ENCODE peak calls at places on chromosomes 1 and 21, in eight cellular contexts. One of them, this sample, is unnamed.

GRCh38 chr1:31904339-31905092 is 33.7 kb downstream of the PTP4A2 start:
- DNase-seq in endothelial cell of umbilical vein: no peak
- DNase-seq in fibroblast of pulmonary artery: peak; percentile 30
- DNase-seq in OCI-LY7: no peak
- DNase-seq in colonic mucosa: no peak
- DNase-seq in spleen: peak; percentile 80
- DNase-seq in GM23338: no peak
- DNase-seq in kidney: no peak
- DNase-seq in this sample: no peak

GRCh38 chr1:235858784-235859183 is 7.9 kb downstream of the LYST start:
- DNase-seq in kidney: no peak
- DNase-seq in fibroblast of pulmonary artery: no peak
- DNase-seq in OCI-LY7: no peak
- DNase-seq in endothelial cell of umbilical vein: no peak
- DNase-seq in spleen: no peak
- DNase-seq in colonic mucosa: no peak
- DNase-seq in GM23338: no peak
- DNase-seq in this sample: no peak

GRCh38 chr1:155208406-155208655 is 164 bp upstream of the MTX1 start:
- DNase-seq in OCI-LY7: no peak
- DNase-seq in GM23338: no peak
- DNase-seq in colonic mucosa: no peak
- DNase-seq in endothelial cell of umbilical vein: no peak
- DNase-seq in kidney: no peak
- DNase-seq in spleen: no peak
- DNase-seq in fibroblast of pulmonary artery: no peak
- DNase-seq in this sample: no peak

GRCh38 chr1:179953974-179954493 is 576 bp upstream of the CEP350 start:
- DNase-seq in kidney: no peak
- DNase-seq in endothelial cell of umbilical vein: no peak
- DNase-seq in OCI-LY7: peak; percentile 71
- DNase-seq in spleen: no peak
- DNase-seq in colonic mucosa: no peak
- DNase-seq in fibroblast of pulmonary artery: peak; percentile 65
- DNase-seq in GM23338: peak; percentile 35
- DNase-seq in this sample: no peak

GRCh38 chr1:43414634-43415223 is 25.0 kb downstream of the SZT2 start:
- DNase-seq in OCI-LY7: peak; percentile 72
- DNase-seq in kidney: no peak
- DNase-seq in endothelial cell of umbilical vein: peak; percentile 81
- DNase-seq in fibroblast of pulmonary artery: peak; percentile 66
- DNase-seq in colonic mucosa: peak; percentile 71
- DNase-seq in GM23338: peak; percentile 91
- DNase-seq in spleen: no peak
- DNase-seq in this sample: no peak

GRCh38 chr1:41152622-41153044 is 89.5 kb downstream of the SCMH1 start:
- DNase-seq in endothelial cell of umbilical vein: no peak
- DNase-seq in spleen: no peak
- DNase-seq in fibroblast of pulmonary artery: peak; percentile 85
- DNase-seq in kidney: no peak
- DNase-seq in OCI-LY7: no peak
- DNase-seq in GM23338: no peak
- DNase-seq in colonic mucosa: no peak
- DNase-seq in this sample: no peak

GRCh38 chr1:241518447-241519307 is 878 bp downstream of the FH start:
- DNase-seq in fibroblast of pulmonary artery: peak; percentile 23
- DNase-seq in spleen: no peak
- DNase-seq in colonic mucosa: peak; percentile 27
- DNase-seq in GM23338: no peak
- DNase-seq in OCI-LY7: peak; percentile 51
- DNase-seq in kidney: no peak
- DNase-seq in endothelial cell of umbilical vein: peak; percentile 47
- DNase-seq in this sample: no peak

GRCh38 chr21:29718081-29718815 is 221.5 kb downstream of the GRIK1 start:
- DNase-seq in kidney: no peak
- DNase-seq in spleen: no peak
- DNase-seq in fibroblast of pulmonary artery: peak; percentile 47
- DNase-seq in endothelial cell of umbilical vein: no peak
- DNase-seq in OCI-LY7: no peak
- DNase-seq in colonic mucosa: no peak
- DNase-seq in GM23338: no peak
- DNase-seq in this sample: no peak

GRCh38 chr1:106613861-106614260 is 442.6 kb upstream of the PRMT6 start:
- DNase-seq in kidney: no peak
- DNase-seq in OCI-LY7: no peak
- DNase-seq in fibroblast of pulmonary artery: no peak
- DNase-seq in GM23338: peak; percentile 4
- DNase-seq in colonic mucosa: no peak
- DNase-seq in endothelial cell of umbilical vein: no peak
- DNase-seq in spleen: no peak
- DNase-seq in this sample: no peak

GRCh38 chr1:84687703-84688460 is 2.4 kb downstream of the SSX2IP start:
- DNase-seq in OCI-LY7: peak; percentile 19
- DNase-seq in GM23338: no peak
- DNase-seq in endothelial cell of umbilical vein: no peak
- DNase-seq in colonic mucosa: no peak
- DNase-seq in kidney: no peak
- DNase-seq in spleen: no peak
- DNase-seq in fibroblast of pulmonary artery: no peak
- DNase-seq in this sample: no peak

GRCh38 chr1:153360592-153360991 is 2.9 kb downstream of the S100A9 start:
- DNase-seq in OCI-LY7: no peak
- DNase-seq in colonic mucosa: no peak
- DNase-seq in endothelial cell of umbilical vein: no peak
- DNase-seq in fibroblast of pulmonary artery: no peak
- DNase-seq in GM23338: no peak
- DNase-seq in kidney: no peak
- DNase-seq in spleen: peak; percentile 79
- DNase-seq in this sample: no peak

GRCh38 chr1:153364181-153364580 is 6.5 kb downstream of the S100A9 start:
- DNase-seq in GM23338: no peak
- DNase-seq in kidney: no peak
- DNase-seq in endothelial cell of umbilical vein: no peak
- DNase-seq in OCI-LY7: no peak
- DNase-seq in fibroblast of pulmonary artery: no peak
- DNase-seq in colonic mucosa: peak; percentile 9
- DNase-seq in spleen: no peak
- DNase-seq in this sample: no peak

GRCh38 chr1:153363641-153364040 is 6.0 kb downstream of the S100A9 start:
- DNase-seq in kidney: no peak
- DNase-seq in GM23338: no peak
- DNase-seq in spleen: peak; percentile 36
- DNase-seq in fibroblast of pulmonary artery: no peak
- DNase-seq in colonic mucosa: peak; percentile 10
- DNase-seq in OCI-LY7: no peak
- DNase-seq in endothelial cell of umbilical vein: no peak
- DNase-seq in this sample: no peak

GRCh38 chr1:153361129-153362109 is 3.8 kb downstream of the S100A9 start:
- DNase-seq in kidney: no peak
- DNase-seq in colonic mucosa: no peak
- DNase-seq in spleen: no peak
- DNase-seq in fibroblast of pulmonary artery: no peak
- DNase-seq in OCI-LY7: no peak
- DNase-seq in endothelial cell of umbilical vein: no peak
- DNase-seq in GM23338: no peak
- DNase-seq in this sample: no peak

GRCh38 chr1:153362187-153362586 is 4.5 kb downstream of the S100A9 start:
- DNase-seq in kidney: no peak
- DNase-seq in OCI-LY7: no peak
- DNase-seq in colonic mucosa: no peak
- DNase-seq in spleen: no peak
- DNase-seq in fibroblast of pulmonary artery: no peak
- DNase-seq in GM23338: no peak
- DNase-seq in endothelial cell of umbilical vein: no peak
- DNase-seq in this sample: no peak
- H3K4me3 ChIP-seq in kidney: no peak overlapping the region
- H3K4me3 ChIP-seq in OCI-LY7: no peak overlapping the region
- H3K4me3 ChIP-seq in colonic mucosa: no peak overlapping the region
- H3K4me3 ChIP-seq in spleen: no peak overlapping the region
- H3K4me3 ChIP-seq in fibroblast of pulmonary artery: no peak overlapping the region
- H3K4me3 ChIP-seq in GM23338: no peak overlapping the region
- H3K4me3 ChIP-seq in endothelial cell of umbilical vein: no peak overlapping the region
- H3K4me3 ChIP-seq in this sample: no peak overlapping the region

GRCh38 chr1:77683142-77683835 is 831 bp upstream of the ZZZ3 start:
- DNase-seq in spleen: peak; percentile 99
- DNase-seq in endothelial cell of umbilical vein: peak; percentile 92
- DNase-seq in fibroblast of pulmonary artery: peak; percentile 90
- DNase-seq in OCI-LY7: peak; percentile 95
- DNase-seq in colonic mucosa: peak; percentile 91
- DNase-seq in kidney: peak; percentile 99
- DNase-seq in GM23338: peak; percentile 92
- DNase-seq in this sample: peak; percentile 67

GRCh38 chr1:77686784-77687518 is 4.5 kb upstream of the ZZZ3 start:
- DNase-seq in GM23338: peak; percentile 85
- DNase-seq in kidney: peak; percentile 70
- DNase-seq in spleen: peak; percentile 75
- DNase-seq in fibroblast of pulmonary artery: no peak
- DNase-seq in endothelial cell of umbilical vein: no peak
- DNase-seq in colonic mucosa: no peak
- DNase-seq in OCI-LY7: no peak
- DNase-seq in this sample: no peak

GRCh38 chr1:77683836-77684148 is 1.3 kb upstream of the ZZZ3 start:
- DNase-seq in spleen: no peak
- DNase-seq in colonic mucosa: no peak
- DNase-seq in kidney: no peak
- DNase-seq in fibroblast of pulmonary artery: no peak
- DNase-seq in GM23338: no peak
- DNase-seq in OCI-LY7: no peak
- DNase-seq in endothelial cell of umbilical vein: no peak
- DNase-seq in this sample: no peak

GRCh38 chr1:77688939-77689338 is 6.5 kb upstream of the ZZZ3 start:
- DNase-seq in GM23338: no peak
- DNase-seq in colonic mucosa: no peak
- DNase-seq in endothelial cell of umbilical vein: no peak
- DNase-seq in kidney: no peak
- DNase-seq in OCI-LY7: no peak
- DNase-seq in spleen: no peak
- DNase-seq in fibroblast of pulmonary artery: no peak
- DNase-seq in this sample: no peak

GRCh38 chr1:77687519-77687906 is 5.1 kb upstream of the ZZZ3 start:
- DNase-seq in endothelial cell of umbilical vein: no peak
- DNase-seq in fibroblast of pulmonary artery: peak; percentile 18
- DNase-seq in spleen: peak; percentile 74
- DNase-seq in colonic mucosa: peak; percentile 42
- DNase-seq in kidney: peak; percentile 77
- DNase-seq in GM23338: peak; percentile 91
- DNase-seq in OCI-LY7: peak; percentile 43
- DNase-seq in this sample: no peak
- TF ChIP-seq CTCF in endothelial cell of umbilical vein: peak; percentile 33
- TF ChIP-seq CTCF in fibroblast of pulmonary artery: peak; percentile 13
- TF ChIP-seq CTCF in spleen: no peak
- TF ChIP-seq CTCF in colonic mucosa: no peak
- TF ChIP-seq CTCF in kidney: no peak
- TF ChIP-seq CTCF in GM23338: peak; percentile 55
- TF ChIP-seq CTCF in OCI-LY7: peak; percentile 61
- TF ChIP-seq CTCF in this sample: peak; percentile 24

GRCh38 chr1:204343850-204344249 is 15.9 kb downstream of the PLEKHA6 start:
- DNase-seq in spleen: no peak
- DNase-seq in fibroblast of pulmonary artery: no peak
- DNase-seq in OCI-LY7: no peak
- DNase-seq in colonic mucosa: no peak
- DNase-seq in endothelial cell of umbilical vein: no peak
- DNase-seq in GM23338: no peak
- DNase-seq in kidney: no peak
- DNase-seq in this sample: no peak

GRCh38 chr1:204345941-204346678 is 13.6 kb downstream of the PLEKHA6 start:
- DNase-seq in endothelial cell of umbilical vein: no peak
- DNase-seq in GM23338: no peak
- DNase-seq in colonic mucosa: no peak
- DNase-seq in fibroblast of pulmonary artery: no peak
- DNase-seq in kidney: no peak
- DNase-seq in OCI-LY7: no peak
- DNase-seq in spleen: no peak
- DNase-seq in this sample: no peak

GRCh38 chr1:204343247-204343646 is 16.5 kb downstream of the PLEKHA6 start:
- DNase-seq in endothelial cell of umbilical vein: no peak
- DNase-seq in OCI-LY7: no peak
- DNase-seq in spleen: no peak
- DNase-seq in GM23338: no peak
- DNase-seq in fibroblast of pulmonary artery: no peak
- DNase-seq in kidney: no peak
- DNase-seq in colonic mucosa: no peak
- DNase-seq in this sample: no peak

GRCh38 chr1:204344665-204345064 is 15.1 kb downstream of the PLEKHA6 start:
- DNase-seq in endothelial cell of umbilical vein: no peak
- DNase-seq in colonic mucosa: no peak
- DNase-seq in spleen: peak; percentile 16
- DNase-seq in kidney: no peak
- DNase-seq in OCI-LY7: no peak
- DNase-seq in GM23338: no peak
- DNase-seq in fibroblast of pulmonary artery: peak; percentile 24
- DNase-seq in this sample: no peak

DNA sequence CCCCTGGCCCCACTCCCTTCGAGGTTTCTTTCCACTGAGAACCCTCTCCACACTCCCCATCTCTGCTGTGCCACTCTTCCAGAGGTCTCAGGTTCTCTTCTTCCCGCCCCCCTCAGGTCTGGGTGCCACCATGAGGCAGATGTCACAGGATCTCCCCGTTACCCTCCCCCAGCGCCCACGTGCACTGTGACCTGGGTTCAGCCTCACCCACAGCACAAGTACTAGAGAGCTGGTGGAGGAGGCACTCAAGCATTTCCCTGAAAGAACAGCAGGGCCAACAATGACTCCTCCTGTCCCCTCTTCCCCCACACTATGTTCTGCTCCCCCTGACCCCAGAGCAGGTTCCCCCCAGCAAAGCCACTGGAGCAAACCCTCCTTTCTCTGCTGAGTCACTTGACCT is 14.3 kb downstream of the PLEKHA6 start:
- DNase-seq in colonic mucosa: no peak
- DNase-seq in GM23338: no peak
- DNase-seq in endothelial cell of umbilical vein: no peak
- DNase-seq in fibroblast of pulmonary artery: no peak
- DNase-seq in OCI-LY7: no peak
- DNase-seq in kidney: no peak
- DNase-seq in spleen: peak; percentile 52
- DNase-seq in this sample: no peak
- H3K4me3 ChIP-seq in colonic mucosa: no peak overlapping the region
- H3K4me3 ChIP-seq in GM23338: no peak overlapping the region
- H3K4me3 ChIP-seq in endothelial cell of umbilical vein: no peak overlapping the region
- H3K4me3 ChIP-seq in fibroblast of pulmonary artery: no peak overlapping the region
- H3K4me3 ChIP-seq in OCI-LY7: no peak overlapping the region
- H3K4me3 ChIP-seq in kidney: no peak overlapping the region
- H3K4me3 ChIP-seq in spleen: no peak overlapping the region
- H3K4me3 ChIP-seq in this sample: no peak overlapping the region

DNA sequence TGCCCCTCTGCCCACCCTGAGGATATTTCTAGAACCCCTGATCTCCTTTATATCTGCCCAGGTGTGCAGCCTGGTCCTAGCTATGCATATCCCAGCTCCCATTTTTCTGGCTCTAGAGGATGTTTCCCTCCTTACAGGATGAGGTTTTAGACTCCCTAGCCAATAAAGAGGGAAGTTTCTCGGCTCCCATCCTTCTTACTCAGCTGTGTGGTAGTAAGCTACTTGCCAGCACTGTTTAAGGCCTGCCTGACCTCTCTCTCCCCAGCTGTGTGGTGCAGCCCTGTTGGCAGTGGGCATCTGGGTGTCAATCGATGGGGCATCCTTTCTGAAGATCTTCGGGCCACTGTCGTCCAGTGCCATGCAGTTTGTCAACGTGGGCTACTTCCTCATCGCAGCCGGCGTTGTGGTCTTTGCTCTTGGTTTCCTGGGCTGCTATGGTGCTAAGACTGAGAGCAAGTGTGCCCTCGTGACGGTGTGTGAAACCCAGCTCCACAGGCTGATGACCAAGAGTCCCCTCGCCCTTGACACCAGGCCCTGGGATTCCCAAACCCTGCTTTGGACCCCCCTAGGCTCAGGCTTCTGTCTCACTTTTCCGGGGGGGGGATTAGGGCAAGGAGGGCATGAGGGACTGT is 7.8 kb upstream of the P3R3URF start:
- DNase-seq in colonic mucosa: peak; percentile 22
- DNase-seq in endothelial cell of umbilical vein: no peak
- DNase-seq in fibroblast of pulmonary artery: no peak
- DNase-seq in spleen: no peak
- DNase-seq in OCI-LY7: no peak
- DNase-seq in kidney: no peak
- DNase-seq in GM23338: no peak
- DNase-seq in this sample: no peak
- TF ChIP-seq CTCF in colonic mucosa: no peak
- TF ChIP-seq CTCF in endothelial cell of umbilical vein: no peak
- TF ChIP-seq CTCF in fibroblast of pulmonary artery: no peak
- TF ChIP-seq CTCF in spleen: no peak
- TF ChIP-seq CTCF in OCI-LY7: no peak
- TF ChIP-seq CTCF in kidney: no peak
- TF ChIP-seq CTCF in GM23338: no peak
- TF ChIP-seq CTCF in this sample: no peak

This sample was measured in GM12864.